ENCODE peak calls at places on chromosomes 3 and 15, in eight cellular contexts. F is HuH-7.5; L is activated T-cell treated with anti-CD3 and anti-CD28 coated beads, Interleukin-2, amount 50 U/mL, for 1 hour; U is natural killer cell; X is central memory CD4-positive, alpha-beta T cell; N is A549; R is MV-4-11; K is activated naive CD4-positive, alpha-beta T cell treated with anti-CD3 and anti-CD28 coated beads, Interleukin-2, amount 50 U/mL, for 72 hours. J is an unnamed sample.

GRCh38 chr3:165768680-165769079 is 68.5 kb downstream of the BCHE start:
- DNase-seq in F (no peak), L (no peak), U (no peak), X (no peak), N (no peak), R (no peak), K (no peak), J (no peak)

GRCh38 chr3:69339766-69340165 is 46.1 kb downstream of the FRMD4B start:
- DNase-seq in F (no peak), L (no peak), U (no peak), X (no peak), N (no peak), R (peak), K (no peak), J (no peak)

GRCh38 chr15:64653757-64654156 is 121.6 kb downstream of the RBPMS2 start:
- DNase-seq in F (no peak), L (no peak), U (no peak), X (peak), N (peak), R (no peak), K (no peak), J (no peak)

GRCh38 chr15:77642793-77643430 is 10.2 kb upstream of the LINGO1 start:
- DNase-seq in F (no peak), L (no peak), U (no peak), X (no peak), N (peak), R (no peak), K (no peak), J (no peak)

GRCh38 chr15:48440084-48440483 is 108.9 kb downstream of the DUT start:
- DNase-seq in F (no peak), L (no peak), U (no peak), X (no peak), N (no peak), R (no peak), K (no peak), J (peak)

GRCh38 chr15:82540984-82541431 is 751 bp upstream of the RPS17 start:
- DNase-seq in F (peak), L (no peak), U (no peak), X (no peak), N (no peak), R (no peak), K (no peak), J (no peak)

GRCh38 chr3:8761866-8762265 is 7.5 kb downstream of the OXTR start:
- DNase-seq in F (no peak), L (no peak), U (no peak), X (no peak), N (no peak), R (no peak), K (no peak), J (no peak)

GRCh38 chr3:39141211-39141995 is 12.0 kb downstream of the CSRNP1 start:
- DNase-seq in F (no peak), L (peak), U (no peak), X (peak), N (no peak), R (no peak), K (no peak), J (peak)

GRCh38 chr3:155441026-155441425 is 147.5 kb upstream of the STRIT1 start:
- DNase-seq in F (no peak), L (no peak), U (no peak), X (no peak), N (no peak), R (no peak), K (no peak), J (no peak)

GRCh38 chr3:131224886-131225550 is 156.6 kb upstream of the NUDT16 start:
- DNase-seq in F (no peak), L (no peak), U (no peak), X (no peak), N (no peak), R (no peak), K (no peak), J (no peak)

GRCh38 chr3:126636436-126636835 is 18.5 kb downstream of the TXNRD3 start:
- DNase-seq in F (no peak), L (no peak), U (no peak), X (no peak), N (no peak), R (no peak), K (no peak), J (no peak)

GRCh38 chr15:35980719-35981118 is 434.8 kb upstream of the DPH6 start:
- DNase-seq in F (no peak), L (no peak), U (no peak), X (no peak), N (peak), R (no peak), K (no peak), J (no peak)

GRCh38 chr3:179026636-179027035 is 45.0 kb downstream of the ZMAT3 start:
- DNase-seq in F (no peak), L (no peak), U (no peak), X (no peak), N (no peak), R (no peak), K (no peak), J (no peak)

GRCh38 chr15:42367041-42367440 is 7.7 kb downstream of the CAPN3 start:
- DNase-seq in F (no peak), L (no peak), U (no peak), X (no peak), N (no peak), R (peak), K (no peak), J (no peak)

GRCh38 chr3:71509024-71509423 is 74.5 kb downstream of the FOXP1 start:
- DNase-seq in F (no peak), L (no peak), U (no peak), X (no peak), N (no peak), R (no peak), K (no peak), J (no peak)

GRCh38 chr3:17032407-17033034 is 147.8 kb downstream of the PLCL2 start:
- DNase-seq in F (peak), L (no peak), U (no peak), X (no peak), N (peak), R (no peak), K (no peak), J (peak)

GRCh38 chr15:80188293-80188692 is 35.5 kb downstream of the FAH start:
- DNase-seq in F (no peak), L (no peak), U (no peak), X (no peak), N (no peak), R (no peak), K (no peak), J (no peak)

GRCh38 chr3:58130591-58130990 is 80.2 kb downstream of the DNASE1L3 start:
- DNase-seq in F (no peak), L (no peak), U (no peak), X (no peak), N (no peak), R (no peak), K (no peak), J (no peak)

GRCh38 chr15:71752604-71753289 is 57.6 kb upstream of the NR2E3 start:
- DNase-seq in F (no peak), L (no peak), U (no peak), X (no peak), N (peak), R (peak), K (no peak), J (peak)

GRCh38 chr15:83709246-83709645 is 55.3 kb downstream of the ADAMTSL3 start:
- DNase-seq in F (no peak), L (no peak), U (no peak), X (no peak), N (no peak), R (no peak), K (no peak), J (no peak)

J was measured in body of pancreas.